ENCODE peak calls at places on chromosomes 3 and 15, in seven cellular contexts. One of them, this sample, is unnamed.

GRCh38 chr3:134374791-134375541 is 719 bp upstream of the AMOTL2 start:
- DNase-seq in breast epithelium: no peak
- DNase-seq in bronchial epithelial cell: peak; percentile 65
- DNase-seq in pancreas: no peak
- DNase-seq in GM06990: no peak
- DNase-seq in epithelial cell of esophagus: peak; percentile 65
- DNase-seq in kidney epithelial cell: no peak
- DNase-seq in this sample: no peak

GRCh38 chr3:55558316-55558715 is 71.2 kb upstream of the WNT5A start:
- DNase-seq in breast epithelium: no peak
- DNase-seq in bronchial epithelial cell: no peak
- DNase-seq in kidney epithelial cell: no peak
- DNase-seq in epithelial cell of esophagus: no peak
- DNase-seq in pancreas: no peak
- DNase-seq in GM06990: no peak
- DNase-seq in this sample: no peak

GRCh38 chr3:179347108-179347382 is 464 bp upstream of the MFN1 start:
- DNase-seq in breast epithelium: no peak
- DNase-seq in epithelial cell of esophagus: no peak
- DNase-seq in pancreas: no peak
- DNase-seq in GM06990: peak; percentile 29
- DNase-seq in kidney epithelial cell: no peak
- DNase-seq in bronchial epithelial cell: no peak
- DNase-seq in this sample: no peak

GRCh38 chr15:74519311-74519710 is 21.7 kb upstream of the ARID3B start:
- DNase-seq in epithelial cell of esophagus: no peak
- DNase-seq in bronchial epithelial cell: no peak
- DNase-seq in kidney epithelial cell: no peak
- DNase-seq in breast epithelium: no peak
- DNase-seq in pancreas: no peak
- DNase-seq in GM06990: no peak
- DNase-seq in this sample: no peak

GRCh38 chr15:62503451-62503850 is 338.4 kb upstream of the C2CD4B start:
- DNase-seq in pancreas: no peak
- DNase-seq in kidney epithelial cell: peak; percentile 18
- DNase-seq in epithelial cell of esophagus: no peak
- DNase-seq in bronchial epithelial cell: no peak
- DNase-seq in GM06990: no peak
- DNase-seq in breast epithelium: no peak
- DNase-seq in this sample: peak; percentile 39

GRCh38 chr3:13955084-13955483 is 75.2 kb upstream of the WNT7A start:
- DNase-seq in kidney epithelial cell: no peak
- DNase-seq in breast epithelium: no peak
- DNase-seq in pancreas: no peak
- DNase-seq in bronchial epithelial cell: no peak
- DNase-seq in GM06990: no peak
- DNase-seq in epithelial cell of esophagus: no peak
- DNase-seq in this sample: no peak

GRCh38 chr15:62165029-62165792 is at the start of gene C2CD4B:
- DNase-seq in pancreas: peak; percentile 98
- DNase-seq in GM06990: peak; percentile 3
- DNase-seq in breast epithelium: no peak
- DNase-seq in bronchial epithelial cell: no peak
- DNase-seq in kidney epithelial cell: no peak
- DNase-seq in epithelial cell of esophagus: peak; percentile 29
- DNase-seq in this sample: no peak

GRCh38 chr3:132723024-132723462 is 834 bp upstream of the NPHP3 start:
- DNase-seq in pancreas: no peak
- DNase-seq in breast epithelium: no peak
- DNase-seq in kidney epithelial cell: no peak
- DNase-seq in bronchial epithelial cell: no peak
- DNase-seq in epithelial cell of esophagus: no peak
- DNase-seq in GM06990: no peak
- DNase-seq in this sample: peak; percentile 22

GRCh38 chr3:43489918-43490317 is 131.9 kb downstream of the ANO10 start:
- DNase-seq in epithelial cell of esophagus: no peak
- DNase-seq in breast epithelium: no peak
- DNase-seq in bronchial epithelial cell: no peak
- DNase-seq in kidney epithelial cell: no peak
- DNase-seq in GM06990: no peak
- DNase-seq in pancreas: no peak
- DNase-seq in this sample: no peak

GRCh38 chr15:100730655-100731240 is 128.4 kb downstream of the ASB7 start:
- DNase-seq in GM06990: no peak
- DNase-seq in kidney epithelial cell: no peak
- DNase-seq in bronchial epithelial cell: no peak
- DNase-seq in pancreas: no peak
- DNase-seq in epithelial cell of esophagus: no peak
- DNase-seq in breast epithelium: no peak
- DNase-seq in this sample: no peak

GRCh38 chr3:78995087-78995486 is 772.7 kb downstream of the ROBO1 start:
- DNase-seq in pancreas: no peak
- DNase-seq in bronchial epithelial cell: no peak
- DNase-seq in breast epithelium: no peak
- DNase-seq in epithelial cell of esophagus: no peak
- DNase-seq in GM06990: no peak
- DNase-seq in kidney epithelial cell: no peak
- DNase-seq in this sample: no peak

GRCh38 chr15:38254065-38254883 is 1.6 kb downstream of the SPRED1 start:
- DNase-seq in GM06990: peak; percentile 45
- DNase-seq in pancreas: no peak
- DNase-seq in bronchial epithelial cell: peak; percentile 85
- DNase-seq in epithelial cell of esophagus: peak; percentile 84
- DNase-seq in breast epithelium: peak; percentile 60
- DNase-seq in kidney epithelial cell: no peak
- DNase-seq in this sample: peak; percentile 37

GRCh38 chr3:66500575-66501482 is at the start of gene LRIG1:
- DNase-seq in pancreas: peak; percentile 100
- DNase-seq in kidney epithelial cell: peak; percentile 87
- DNase-seq in breast epithelium: peak; percentile 99
- DNase-seq in epithelial cell of esophagus: peak; percentile 99
- DNase-seq in GM06990: peak; percentile 95
- DNase-seq in bronchial epithelial cell: peak; percentile 91
- DNase-seq in this sample: peak; percentile 38

GRCh38 chr3:110646496-110646895 is 425.1 kb upstream of the NECTIN3 start:
- DNase-seq in pancreas: no peak
- DNase-seq in kidney epithelial cell: no peak
- DNase-seq in bronchial epithelial cell: no peak
- DNase-seq in GM06990: no peak
- DNase-seq in epithelial cell of esophagus: no peak
- DNase-seq in breast epithelium: no peak
- DNase-seq in this sample: no peak

GRCh38 chr3:141642215-141642614 is 95.9 kb upstream of the RNF7 start:
- DNase-seq in epithelial cell of esophagus: no peak
- DNase-seq in pancreas: no peak
- DNase-seq in breast epithelium: no peak
- DNase-seq in GM06990: no peak
- DNase-seq in bronchial epithelial cell: no peak
- DNase-seq in kidney epithelial cell: no peak
- DNase-seq in this sample: no peak

GRCh38 chr3:105614288-105615030 is 247.8 kb downstream of the ALCAM start:
- DNase-seq in epithelial cell of esophagus: no peak
- DNase-seq in pancreas: no peak
- DNase-seq in bronchial epithelial cell: no peak
- DNase-seq in GM06990: no peak
- DNase-seq in kidney epithelial cell: no peak
- DNase-seq in breast epithelium: no peak
- DNase-seq in this sample: no peak

GRCh38 chr3:32782417-32782816 is 35.4 kb upstream of the TRIM71 start:
- DNase-seq in pancreas: no peak
- DNase-seq in GM06990: no peak
- DNase-seq in breast epithelium: no peak
- DNase-seq in epithelial cell of esophagus: no peak
- DNase-seq in kidney epithelial cell: no peak
- DNase-seq in bronchial epithelial cell: no peak
- DNase-seq in this sample: no peak

GRCh38 chr15:68614621-68615035 is 35.8 kb downstream of the CORO2B start:
- DNase-seq in bronchial epithelial cell: no peak
- DNase-seq in GM06990: no peak
- DNase-seq in pancreas: no peak
- DNase-seq in kidney epithelial cell: no peak
- DNase-seq in epithelial cell of esophagus: no peak
- DNase-seq in breast epithelium: no peak
- DNase-seq in this sample: no peak

GRCh38 chr3:30598663-30599545 is 7.5 kb upstream of the TGFBR2 start:
- DNase-seq in pancreas: no peak
- DNase-seq in GM06990: no peak
- DNase-seq in bronchial epithelial cell: no peak
- DNase-seq in breast epithelium: no peak
- DNase-seq in epithelial cell of esophagus: no peak
- DNase-seq in kidney epithelial cell: no peak
- DNase-seq in this sample: no peak

GRCh38 chr3:170589113-170589512 is 3.2 kb upstream of the SLC7A14 start:
- DNase-seq in pancreas: no peak
- DNase-seq in breast epithelium: no peak
- DNase-seq in epithelial cell of esophagus: no peak
- DNase-seq in kidney epithelial cell: no peak
- DNase-seq in bronchial epithelial cell: no peak
- DNase-seq in GM06990: no peak
- DNase-seq in this sample: no peak

GRCh38 chr15:50906954-50907865 is 1.3 kb upstream of the AP4E1 start:
- DNase-seq in bronchial epithelial cell: no peak
- DNase-seq in GM06990: peak; percentile 80
- DNase-seq in kidney epithelial cell: no peak
- DNase-seq in epithelial cell of esophagus: peak; percentile 44
- DNase-seq in pancreas: no peak
- DNase-seq in breast epithelium: no peak
- DNase-seq in this sample: no peak

GRCh38 chr3:102223139-102223538 is 211.7 kb upstream of the ZPLD1 start:
- DNase-seq in kidney epithelial cell: no peak
- DNase-seq in epithelial cell of esophagus: no peak
- DNase-seq in bronchial epithelial cell: no peak
- DNase-seq in pancreas: no peak
- DNase-seq in GM06990: no peak
- DNase-seq in breast epithelium: no peak
- DNase-seq in this sample: no peak

GRCh38 chr3:47250309-47251060 is 32.1 kb downstream of the KIF9 start:
- DNase-seq in pancreas: no peak
- DNase-seq in kidney epithelial cell: no peak
- DNase-seq in breast epithelium: no peak
- DNase-seq in epithelial cell of esophagus: peak; percentile 41
- DNase-seq in bronchial epithelial cell: peak; percentile 14
- DNase-seq in GM06990: no peak
- DNase-seq in this sample: no peak

GRCh38 chr15:58842713-58843396 is 71.8 kb downstream of the MINDY2 start:
- DNase-seq in epithelial cell of esophagus: no peak
- DNase-seq in pancreas: no peak
- DNase-seq in bronchial epithelial cell: no peak
- DNase-seq in GM06990: peak; percentile 49
- DNase-seq in kidney epithelial cell: no peak
- DNase-seq in breast epithelium: no peak
- DNase-seq in this sample: no peak

GRCh38 chr15:92811514-92811913 is 88.6 kb upstream of the CHD2 start:
- DNase-seq in breast epithelium: peak; percentile 61
- DNase-seq in epithelial cell of esophagus: peak; percentile 84
- DNase-seq in kidney epithelial cell: no peak
- DNase-seq in pancreas: no peak
- DNase-seq in bronchial epithelial cell: peak; percentile 89
- DNase-seq in GM06990: no peak
- DNase-seq in this sample: no peak
- H3K4me3 ChIP-seq in breast epithelium: no peak overlapping the region
- H3K4me3 ChIP-seq in epithelial cell of esophagus: peak overlapping the region; percentile 61
- H3K4me3 ChIP-seq in kidney epithelial cell: peak overlapping the region; percentile 42
- H3K4me3 ChIP-seq in pancreas: peak overlapping the region; percentile 46
- H3K4me3 ChIP-seq in bronchial epithelial cell: peak overlapping the region; percentile 35
- H3K4me3 ChIP-seq in GM06990: no peak overlapping the region
- H3K4me3 ChIP-seq in this sample: peak overlapping the region; percentile 69

DNA sequence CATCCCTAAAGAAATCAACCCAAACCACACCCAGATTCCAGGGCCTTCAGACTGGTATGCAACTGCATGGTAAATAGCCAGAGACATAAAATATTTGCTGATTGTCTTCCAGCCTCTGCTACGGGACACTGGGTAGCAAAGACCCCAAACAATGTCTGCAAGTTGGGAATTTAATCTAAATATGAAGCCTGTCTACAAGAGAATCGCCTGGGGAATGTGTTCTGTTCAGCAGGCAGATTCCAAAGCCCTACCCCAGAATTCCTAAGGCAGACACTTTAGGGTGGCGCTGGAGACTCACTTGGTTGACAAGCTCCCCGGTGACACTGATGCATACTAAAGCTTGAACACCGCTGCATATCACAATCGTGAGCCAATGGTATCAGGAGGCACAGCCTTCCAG is 684.2 kb downstream of the NTRK3 start:
- DNase-seq in bronchial epithelial cell: no peak
- DNase-seq in kidney epithelial cell: no peak
- DNase-seq in epithelial cell of esophagus: no peak
- DNase-seq in breast epithelium: no peak
- DNase-seq in GM06990: no peak
- DNase-seq in pancreas: no peak
- DNase-seq in this sample: no peak
- TF ChIP-seq CTCF in bronchial epithelial cell: no peak
- TF ChIP-seq CTCF in kidney epithelial cell: no peak
- TF ChIP-seq CTCF in epithelial cell of esophagus: no peak
- TF ChIP-seq CTCF in breast epithelium: no peak
- TF ChIP-seq CTCF in GM06990: no peak
- TF ChIP-seq CTCF in pancreas: no peak
- TF ChIP-seq CTCF in this sample: no peak

DNA sequence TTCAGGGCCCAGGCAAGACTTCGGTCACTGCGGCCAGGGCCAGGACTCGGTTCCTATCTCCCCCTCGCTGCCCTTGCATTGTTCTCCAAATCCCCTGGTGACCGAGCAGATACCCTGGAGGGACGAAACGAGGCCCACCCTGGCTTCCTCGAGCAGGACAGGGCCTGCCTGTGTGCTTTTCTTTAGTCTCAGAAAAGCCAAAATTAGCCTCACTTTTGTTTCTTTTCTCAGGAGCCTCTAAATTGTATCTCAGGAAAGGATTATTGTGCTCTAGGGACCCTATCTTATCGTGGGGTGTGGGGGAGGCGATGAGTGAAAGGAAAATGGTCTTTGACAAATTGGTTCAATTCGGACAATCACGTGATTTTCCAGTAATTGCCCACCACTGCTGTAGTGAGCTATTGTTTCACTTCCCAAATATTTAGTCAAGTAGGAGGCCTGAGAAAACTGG is 61.7 kb downstream of the TMEM44 start:
- DNase-seq in breast epithelium: no peak
- DNase-seq in bronchial epithelial cell: no peak
- DNase-seq in epithelial cell of esophagus: no peak
- DNase-seq in kidney epithelial cell: no peak
- DNase-seq in pancreas: no peak
- DNase-seq in GM06990: no peak
- DNase-seq in this sample: no peak
- H3K4me3 ChIP-seq in breast epithelium: no peak overlapping the region
- H3K4me3 ChIP-seq in bronchial epithelial cell: no peak overlapping the region
- H3K4me3 ChIP-seq in epithelial cell of esophagus: no peak overlapping the region
- H3K4me3 ChIP-seq in kidney epithelial cell: no peak overlapping the region
- H3K4me3 ChIP-seq in pancreas: no peak overlapping the region
- H3K4me3 ChIP-seq in GM06990: no peak overlapping the region
- H3K4me3 ChIP-seq in this sample: no peak overlapping the region

DNA sequence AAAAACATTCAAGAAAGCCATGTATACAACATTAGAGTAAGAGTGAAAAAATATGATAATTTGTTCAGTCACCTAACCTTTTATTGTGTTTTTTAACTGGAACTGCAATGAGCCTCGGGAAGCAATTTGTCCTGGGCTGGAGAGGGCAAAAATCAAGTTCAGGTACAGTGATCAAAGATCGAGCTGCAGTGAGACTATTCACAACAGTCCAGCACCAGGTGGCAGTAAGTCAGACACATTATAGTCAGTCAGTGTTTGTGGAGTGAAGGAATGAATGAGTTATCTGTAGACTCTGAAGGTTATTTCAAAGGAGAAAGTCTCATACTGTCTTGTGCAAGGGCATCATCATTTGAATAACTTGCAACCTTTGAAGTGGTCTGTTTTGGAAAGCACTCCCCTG is 116.6 kb downstream of the CHDH start:
- DNase-seq in epithelial cell of esophagus: peak; percentile 21
- DNase-seq in kidney epithelial cell: no peak
- DNase-seq in pancreas: no peak
- DNase-seq in bronchial epithelial cell: peak; percentile 27
- DNase-seq in breast epithelium: no peak
- DNase-seq in GM06990: no peak
- DNase-seq in this sample: no peak
- TF ChIP-seq CTCF in epithelial cell of esophagus: peak; percentile 36
- TF ChIP-seq CTCF in kidney epithelial cell: peak; percentile 26
- TF ChIP-seq CTCF in pancreas: no peak
- TF ChIP-seq CTCF in bronchial epithelial cell: peak; percentile 35
- TF ChIP-seq CTCF in breast epithelium: no peak
- TF ChIP-seq CTCF in GM06990: peak; percentile 38
- TF ChIP-seq CTCF in this sample: peak; percentile 56